ENCODE peak calls at places on chromosomes 13 and 19, in ten cellular contexts. S is AG10803; F is NB4; X is ovary; P is choroid plexus epithelial cell; I is HepG2; O is mucosa of descending colon; T is fibroblast of lung; V is AG09309; J is effector memory CD4-positive, alpha-beta T cell. H is an unnamed sample.
A peak's percentile ranks its signal among the peaks of the same experiment; 100 is the strongest.

GRCh38 chr19:56740478-56740877 is 68.9 kb upstream of the ZNF835 start:
- DNase-seq in S (no peak), F (no peak), X (no peak), P (no peak), I (no peak), O (no peak), T (no peak), V (no peak), J (no peak), H (no peak)

GRCh38 chr13:91361755-91362271 is 14.3 kb downstream of the MIR17HG start:
- DNase-seq in S (no peak), F (no peak), X (no peak), P (no peak), I (peak; percentile 79), O (no peak), T (no peak), V (no peak), J (no peak), H (no peak)

GRCh38 chr19:19637186-19637522 is 6.3 kb downstream of the GMIP start:
- DNase-seq in S (no peak), F (no peak), X (no peak), P (no peak), I (no peak), O (no peak), T (no peak), V (no peak), J (no peak), H (no peak)

GRCh38 chr19:29098863-29099481 is 114.0 kb downstream of the UQCRFS1 start:
- DNase-seq in S (peak; percentile 95), F (peak; percentile 10), X (peak; percentile 70), P (peak; percentile 4), I (no peak), O (peak; percentile 72), T (peak; percentile 70), V (peak; percentile 92), J (no peak), H (peak; percentile 82)

GRCh38 chr19:48906324-48906723 is 6.2 kb downstream of the NUCB1 start:
- DNase-seq in S (no peak), F (no peak), X (no peak), P (no peak), I (no peak), O (no peak), T (no peak), V (no peak), J (no peak), H (no peak)

GRCh38 chr13:25943081-25943480 is 108.7 kb downstream of the SHISA2 start:
- DNase-seq in S (no peak), F (peak; percentile 86), X (no peak), P (no peak), I (no peak), O (no peak), T (no peak), V (no peak), J (no peak), H (no peak)

GRCh38 chr13:44763604-44764311 is 187.6 kb upstream of the TSC22D1 start:
- DNase-seq in S (no peak), F (no peak), X (no peak), P (peak; percentile 30), I (no peak), O (peak; percentile 68), T (no peak), V (no peak), J (no peak), H (no peak)

GRCh38 chr13:102090532-102090931 is 311.3 kb downstream of the FGF14 start:
- DNase-seq in S (no peak), F (no peak), X (no peak), P (no peak), I (no peak), O (no peak), T (no peak), V (no peak), J (no peak), H (no peak)

GRCh38 chr13:25848822-25849740 is 202.7 kb downstream of the SHISA2 start:
- DNase-seq in S (peak; percentile 5), F (no peak), X (no peak), P (no peak), I (no peak), O (no peak), T (no peak), V (no peak), J (no peak), H (no peak)

GRCh38 chr13:48410199-48410598 is 2.7 kb downstream of the LPAR6 start:
- DNase-seq in S (no peak), F (no peak), X (no peak), P (no peak), I (no peak), O (no peak), T (no peak), V (no peak), J (no peak), H (no peak)

GRCh38 chr19:48500830-48501445 is 10.7 kb downstream of the LMTK3 start:
- DNase-seq in S (no peak), F (peak; percentile 40), X (no peak), P (no peak), I (no peak), O (no peak), T (no peak), V (no peak), J (no peak), H (no peak)

GRCh38 chr13:52651880-52652169 is 811 bp upstream of the SUGT1 start:
- DNase-seq in S (no peak), F (no peak), X (no peak), P (no peak), I (no peak), O (no peak), T (no peak), V (no peak), J (no peak), H (no peak)

GRCh38 chr19:47209323-47210179 is 21.4 kb downstream of the BBC3 start:
- DNase-seq in S (peak; percentile 28), F (no peak), X (no peak), P (no peak), I (no peak), O (peak; percentile 39), T (peak; percentile 38), V (no peak), J (no peak), H (no peak)

GRCh38 chr19:1259873-1260748 is 9.0 kb upstream of the CIRBP start:
- DNase-seq in S (no peak), F (no peak), X (no peak), P (no peak), I (no peak), O (peak; percentile 89), T (no peak), V (no peak), J (peak; percentile 51), H (no peak)
- H3K4me3 ChIP-seq in S (peak overlapping the region; percentile 22), F (no peak overlapping the region), X (no peak overlapping the region), P (peak overlapping the region; percentile 48), I (peak overlapping the region; percentile 46), O (no peak overlapping the region), T (no peak overlapping the region), V (peak overlapping the region; percentile 20), J (peak overlapping the region; percentile 39), H (no peak overlapping the region)

GRCh38 chr13:40059540-40060232 is 404.2 kb downstream of the COG6 start:
- DNase-seq in S (peak; percentile 10), F (no peak), X (no peak), P (peak; percentile 81), I (no peak), O (no peak), T (peak; percentile 54), V (no peak), J (no peak), H (no peak)

GRCh38 chr13:40057228-40057627 is 401.8 kb downstream of the COG6 start:
- DNase-seq in S (no peak), F (no peak), X (no peak), P (no peak), I (no peak), O (no peak), T (no peak), V (no peak), J (no peak), H (no peak)

GRCh38 chr13:40060318-40061007 is 405.0 kb downstream of the COG6 start:
- DNase-seq in S (peak; percentile 89), F (peak; percentile 86), X (peak; percentile 80), P (peak; percentile 93), I (no peak), O (no peak), T (peak; percentile 71), V (peak; percentile 93), J (no peak), H (peak; percentile 87)

GRCh38 chr13:40061466-40062450 is 406.3 kb downstream of the COG6 start:
- DNase-seq in S (peak; percentile 62), F (no peak), X (no peak), P (peak; percentile 64), I (no peak), O (no peak), T (no peak), V (peak; percentile 37), J (no peak), H (no peak)

GRCh38 chr13:40058757-40059236 is 403.3 kb downstream of the COG6 start:
- DNase-seq in S (no peak), F (no peak), X (no peak), P (peak; percentile 89), I (no peak), O (no peak), T (peak; percentile 77), V (no peak), J (no peak), H (no peak)
- H3K4me3 ChIP-seq in S (no peak overlapping the region), F (no peak overlapping the region), X (no peak overlapping the region), P (no peak overlapping the region), I (no peak overlapping the region), O (no peak overlapping the region), T (no peak overlapping the region), V (no peak overlapping the region), J (no peak overlapping the region), H (no peak overlapping the region)

GRCh38 chr13:76863022-76863421 is 23.2 kb downstream of the KCTD12 start:
- DNase-seq in S (no peak), F (no peak), X (no peak), P (no peak), I (no peak), O (no peak), T (no peak), V (no peak), J (no peak), H (no peak)
- H3K4me3 ChIP-seq in S (no peak overlapping the region), F (no peak overlapping the region), X (no peak overlapping the region), P (no peak overlapping the region), I (no peak overlapping the region), O (no peak overlapping the region), T (no peak overlapping the region), V (no peak overlapping the region), J (no peak overlapping the region), H (no peak overlapping the region)

GRCh38 chr19:33186431-33186830 is 7.7 kb upstream of the LRP3 start:
- DNase-seq in S (no peak), F (peak; percentile 73), X (no peak), P (no peak), I (no peak), O (no peak), T (no peak), V (no peak), J (no peak), H (peak; percentile 16)
- H3K4me3 ChIP-seq in S (no peak overlapping the region), F (no peak overlapping the region), X (no peak overlapping the region), P (no peak overlapping the region), I (no peak overlapping the region), O (no peak overlapping the region), T (no peak overlapping the region), V (no peak overlapping the region), J (no peak overlapping the region), H (no peak overlapping the region)

GRCh38 chr19:35154535-35155406 is at the start of gene FXYD5:
- DNase-seq in S (peak; percentile 76), F (peak; percentile 84), X (peak; percentile 58), P (peak; percentile 68), I (no peak), O (peak; percentile 88), T (peak; percentile 69), V (peak; percentile 49), J (peak; percentile 58), H (peak; percentile 91)
- H3K4me3 ChIP-seq in S (peak within 1 kb of the TSS; percentile 89), F (peak within 1 kb of the TSS; percentile 59), X (peak within 1 kb of the TSS; percentile 46), P (peak within 1 kb of the TSS; percentile 76), I (peak within 1 kb of the TSS; percentile 36), O (peak within 1 kb of the TSS; percentile 34), T (peak within 1 kb of the TSS; percentile 90), V (peak within 1 kb of the TSS; percentile 100), J (peak within 1 kb of the TSS; percentile 99), H (peak within 1 kb of the TSS; percentile 54)

GRCh38 chr19:54533476-54533875 is 30.8 kb downstream of the LAIR2 start:
- DNase-seq in S (no peak), F (no peak), X (no peak), P (no peak), I (no peak), O (no peak), T (no peak), V (no peak), J (no peak), H (no peak)
- H3K4me3 ChIP-seq in S (no peak overlapping the region), F (no peak overlapping the region), X (no peak overlapping the region), P (no peak overlapping the region), I (no peak overlapping the region), O (no peak overlapping the region), T (no peak overlapping the region), V (no peak overlapping the region), J (no peak overlapping the region), H (no peak overlapping the region)

H was measured in aorta.